ENCODE peak calls at places on chromosomes 1 and 21, in eight cellular contexts. C is stimulated activated CD8-positive, alpha-beta memory T cell treated with anti-CD3 and anti-CD28 coated beads, Interleukin-2, amount 100 ng/mL, for 48 hours; Y is hepatocyte; F is stimulated activated CD4-positive, alpha-beta T cell treated with anti-CD3 and anti-CD28 coated beads, TNF-alpha, amount 100 ng/mL, for 1 hour; Z is non-pigmented ciliary epithelial cell; W is glutamatergic neuron; K is neural progenitor cell; I is KBM-7. V is an unnamed sample.

GRCh38 chr1:117656202-117656641 is 50.4 kb downstream of the TENT5C start:
- DNase-seq in C (peak), Y (no peak), F (peak), Z (no peak), W (no peak), K (no peak), I (no peak), V (peak)

GRCh38 chr21:40512590-40512989 is 334.4 kb downstream of the DSCAM start:
- DNase-seq in C (peak), Y (no peak), F (no peak), Z (no peak), W (peak), K (peak), I (peak), V (no peak)

GRCh38 chr1:34858901-34859441 is 578 bp downstream of the SMIM12 start:
- DNase-seq in C (peak), Y (peak), F (no peak), Z (no peak), W (no peak), K (no peak), I (peak), V (peak)

GRCh38 chr1:76254165-76255043 is 179.9 kb downstream of the ST6GALNAC3 start:
- DNase-seq in C (no peak), Y (peak), F (no peak), Z (no peak), W (no peak), K (no peak), I (no peak), V (no peak)

GRCh38 chr1:7561331-7561921 is 209.7 kb upstream of the VAMP3 start:
- DNase-seq in C (no peak), Y (no peak), F (no peak), Z (no peak), W (peak), K (peak), I (no peak), V (no peak)

GRCh38 chr1:91650764-91651163 is 150.1 kb downstream of the CDC7 start:
- DNase-seq in C (no peak), Y (peak), F (no peak), Z (peak), W (no peak), K (no peak), I (no peak), V (no peak)

GRCh38 chr1:232352366-232352765 is 277.6 kb downstream of the SIPA1L2 start:
- DNase-seq in C (no peak), Y (no peak), F (no peak), Z (no peak), W (no peak), K (no peak), I (no peak), V (no peak)

GRCh38 chr1:12622506-12622905 is 4.5 kb upstream of the DHRS3 start:
- DNase-seq in C (no peak), Y (no peak), F (no peak), Z (no peak), W (no peak), K (no peak), I (no peak), V (no peak)

GRCh38 chr1:213986020-213986924 is 1.5 kb upstream of the PROX1 start:
- DNase-seq in C (no peak), Y (no peak), F (no peak), Z (no peak), W (no peak), K (peak), I (no peak), V (no peak)

GRCh38 chr1:12143631-12144155 is 23.1 kb upstream of the TNFRSF1B start:
- DNase-seq in C (no peak), Y (peak), F (no peak), Z (peak), W (no peak), K (no peak), I (peak), V (no peak)

GRCh38 chr21:26800001-26800400 is 45.2 kb downstream of the ADAMTS1 start:
- DNase-seq in C (no peak), Y (no peak), F (no peak), Z (no peak), W (no peak), K (no peak), I (no peak), V (no peak)

GRCh38 chr1:30039354-30040080 is 683.9 kb downstream of the MATN1 start:
- DNase-seq in C (no peak), Y (peak), F (no peak), Z (no peak), W (no peak), K (no peak), I (no peak), V (no peak)

GRCh38 chr1:53295295-53295694 is 32.6 kb downstream of the LRP8 start:
- DNase-seq in C (no peak), Y (no peak), F (no peak), Z (no peak), W (no peak), K (no peak), I (no peak), V (no peak)

GRCh38 chr1:95497566-95497965 is 263.6 kb downstream of the RWDD3 start:
- DNase-seq in C (no peak), Y (no peak), F (no peak), Z (no peak), W (no peak), K (no peak), I (no peak), V (no peak)

GRCh38 chr1:3668585-3669300 is 16.4 kb downstream of the TP73 start:
- DNase-seq in C (no peak), Y (peak), F (no peak), Z (no peak), W (peak), K (no peak), I (peak), V (no peak)

GRCh38 chr1:41232305-41232704 is 9.8 kb downstream of the SCMH1 start:
- DNase-seq in C (no peak), Y (no peak), F (no peak), Z (no peak), W (no peak), K (no peak), I (no peak), V (no peak)

GRCh38 chr1:41418868-41419583 is 57.8 kb downstream of the FOXO6 start:
- DNase-seq in C (no peak), Y (peak), F (no peak), Z (no peak), W (no peak), K (peak), I (no peak), V (no peak)

GRCh38 chr1:92877792-92878191 is 46.0 kb downstream of the RPL5 start:
- DNase-seq in C (no peak), Y (no peak), F (no peak), Z (no peak), W (no peak), K (no peak), I (no peak), V (peak)